ENCODE peak calls at places on chromosome 11, in seven cellular contexts. One of them, this sample, is unnamed.

GRCh38 chr11:17314232-17314547 is 37.4 kb upstream of the NCR3LG1 start:
- ATAC-seq in HepG2: no peak
- ATAC-seq in Panc1: no peak
- ATAC-seq in GM12878: no peak
- ATAC-seq in K562: no peak
- ATAC-seq in GM23338: no peak
- ATAC-seq in upper lobe of left lung: peak
- ATAC-seq in this sample: no peak

GRCh38 chr11:111329306-111330204 is 31.2 kb downstream of the POU2AF3 start:
- ATAC-seq in upper lobe of left lung: peak
- ATAC-seq in Panc1: no peak
- ATAC-seq in HepG2: no peak
- ATAC-seq in GM23338: no peak
- ATAC-seq in K562: no peak
- ATAC-seq in GM12878: peak
- ATAC-seq in this sample: peak

GRCh38 chr11:33533668-33534067 is 167.0 kb downstream of the C11orf91 start:
- ATAC-seq in K562: no peak
- ATAC-seq in GM23338: no peak
- ATAC-seq in upper lobe of left lung: no peak
- ATAC-seq in Panc1: no peak
- ATAC-seq in GM12878: no peak
- ATAC-seq in HepG2: peak
- ATAC-seq in this sample: no peak

GRCh38 chr11:10414659-10415058 is 40.4 kb upstream of the AMPD3 start:
- ATAC-seq in upper lobe of left lung: peak
- ATAC-seq in HepG2: no peak
- ATAC-seq in GM12878: peak
- ATAC-seq in K562: peak
- ATAC-seq in Panc1: no peak
- ATAC-seq in GM23338: peak
- ATAC-seq in this sample: peak

GRCh38 chr11:11992257-11992690 is 16.2 kb downstream of the DKK3 start:
- ATAC-seq in HepG2: peak
- ATAC-seq in Panc1: peak
- ATAC-seq in GM12878: no peak
- ATAC-seq in upper lobe of left lung: no peak
- ATAC-seq in K562: no peak
- ATAC-seq in GM23338: peak
- ATAC-seq in this sample: no peak

GRCh38 chr11:76512851-76513653 is 68.2 kb downstream of the EMSY start:
- ATAC-seq in GM12878: no peak
- ATAC-seq in K562: no peak
- ATAC-seq in HepG2: no peak
- ATAC-seq in GM23338: no peak
- ATAC-seq in upper lobe of left lung: no peak
- ATAC-seq in Panc1: no peak
- ATAC-seq in this sample: no peak

GRCh38 chr11:45741032-45741431 is 63.9 kb upstream of the SLC35C1 start:
- ATAC-seq in K562: no peak
- ATAC-seq in HepG2: no peak
- ATAC-seq in GM23338: no peak
- ATAC-seq in GM12878: no peak
- ATAC-seq in upper lobe of left lung: no peak
- ATAC-seq in Panc1: no peak
- ATAC-seq in this sample: no peak

GRCh38 chr11:9633674-9634073 is 30.2 kb upstream of the SWAP70 start:
- ATAC-seq in GM23338: no peak
- ATAC-seq in GM12878: no peak
- ATAC-seq in Panc1: no peak
- ATAC-seq in K562: no peak
- ATAC-seq in upper lobe of left lung: no peak
- ATAC-seq in HepG2: no peak
- ATAC-seq in this sample: no peak

GRCh38 chr11:36352919-36353318 is 56.8 kb downstream of the PRR5L start:
- ATAC-seq in HepG2: no peak
- ATAC-seq in K562: no peak
- ATAC-seq in Panc1: no peak
- ATAC-seq in upper lobe of left lung: no peak
- ATAC-seq in GM23338: no peak
- ATAC-seq in GM12878: no peak
- ATAC-seq in this sample: no peak

GRCh38 chr11:106480581-106481185 is 403.2 kb downstream of the AASDHPPT start:
- ATAC-seq in HepG2: no peak
- ATAC-seq in upper lobe of left lung: no peak
- ATAC-seq in K562: no peak
- ATAC-seq in Panc1: no peak
- ATAC-seq in GM23338: no peak
- ATAC-seq in GM12878: no peak
- ATAC-seq in this sample: no peak

GRCh38 chr11:15189189-15189588 is 74.5 kb downstream of the INSC start:
- ATAC-seq in GM23338: no peak
- ATAC-seq in HepG2: no peak
- ATAC-seq in GM12878: no peak
- ATAC-seq in Panc1: no peak
- ATAC-seq in K562: no peak
- ATAC-seq in upper lobe of left lung: no peak
- ATAC-seq in this sample: no peak
- TF ChIP-seq POLR2AphosphoS5 in GM23338: no peak
- TF ChIP-seq POLR2AphosphoS5 in HepG2: no peak
- TF ChIP-seq POLR2AphosphoS5 in GM12878: no peak
- TF ChIP-seq POLR2AphosphoS5 in Panc1: no peak
- TF ChIP-seq POLR2AphosphoS5 in K562: no peak
- TF ChIP-seq POLR2AphosphoS5 in upper lobe of left lung: no peak
- TF ChIP-seq POLR2AphosphoS5 in this sample: no peak

GRCh38 chr11:62399868-62400245 is 19.0 kb upstream of the SCGB1A1 start:
- ATAC-seq in HepG2: no peak
- ATAC-seq in GM23338: no peak
- ATAC-seq in K562: no peak
- ATAC-seq in Panc1: no peak
- ATAC-seq in upper lobe of left lung: peak
- ATAC-seq in GM12878: no peak
- ATAC-seq in this sample: no peak

GRCh38 chr11:62401356-62401755 is 17.5 kb upstream of the SCGB1A1 start:
- ATAC-seq in upper lobe of left lung: no peak
- ATAC-seq in GM23338: no peak
- ATAC-seq in HepG2: no peak
- ATAC-seq in K562: no peak
- ATAC-seq in Panc1: no peak
- ATAC-seq in GM12878: no peak
- ATAC-seq in this sample: no peak

GRCh38 chr11:62401781-62402180 is 17.1 kb upstream of the SCGB1A1 start:
- ATAC-seq in GM23338: peak
- ATAC-seq in GM12878: no peak
- ATAC-seq in Panc1: no peak
- ATAC-seq in upper lobe of left lung: no peak
- ATAC-seq in HepG2: no peak
- ATAC-seq in K562: no peak
- ATAC-seq in this sample: no peak

GRCh38 chr11:62400281-62400680 is 18.6 kb upstream of the SCGB1A1 start:
- ATAC-seq in GM12878: no peak
- ATAC-seq in K562: no peak
- ATAC-seq in upper lobe of left lung: no peak
- ATAC-seq in HepG2: no peak
- ATAC-seq in Panc1: no peak
- ATAC-seq in GM23338: no peak
- ATAC-seq in this sample: no peak

DNA sequence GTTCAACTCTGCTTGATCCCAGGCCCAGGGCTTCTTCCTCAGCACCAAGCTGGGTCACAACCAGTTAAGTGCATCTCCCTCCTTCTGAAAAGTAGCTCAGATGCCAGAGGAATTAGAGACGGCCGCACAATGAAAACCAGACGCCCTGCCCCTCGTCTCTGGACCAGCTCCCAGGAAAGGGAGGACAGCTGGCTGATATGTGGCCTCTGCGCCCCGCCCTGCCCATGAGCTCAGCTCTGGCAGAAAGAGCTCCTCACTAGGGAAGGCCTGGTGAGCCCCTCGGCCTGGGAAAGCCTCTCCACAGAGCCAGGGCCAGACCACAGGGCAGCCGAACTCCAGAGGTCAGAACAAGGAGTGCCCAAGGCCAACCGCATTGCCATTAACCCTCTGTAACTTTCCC is 18.1 kb upstream of the SCGB1A1 start:
- ATAC-seq in Panc1: no peak
- ATAC-seq in GM23338: no peak
- ATAC-seq in HepG2: peak
- ATAC-seq in upper lobe of left lung: peak
- ATAC-seq in GM12878: no peak
- ATAC-seq in K562: no peak
- ATAC-seq in this sample: peak
- H3K27ac ChIP-seq in Panc1: peak
- H3K27ac ChIP-seq in GM23338: no peak
- H3K27ac ChIP-seq in HepG2: no peak
- H3K27ac ChIP-seq in upper lobe of left lung: peak
- H3K27ac ChIP-seq in GM12878: no peak
- H3K27ac ChIP-seq in K562: no peak
- H3K27ac ChIP-seq in this sample: peak

GRCh38 chr11:62555464-62556092 is 9.0 kb upstream of the AHNAK start:
- ATAC-seq in upper lobe of left lung: peak
- ATAC-seq in K562: no peak
- ATAC-seq in GM12878: peak
- ATAC-seq in Panc1: no peak
- ATAC-seq in GM23338: no peak
- ATAC-seq in HepG2: no peak
- ATAC-seq in this sample: no peak
- TF ChIP-seq POLR2AphosphoS5 in upper lobe of left lung: no peak
- TF ChIP-seq POLR2AphosphoS5 in K562: no peak
- TF ChIP-seq POLR2AphosphoS5 in GM12878: no peak
- TF ChIP-seq POLR2AphosphoS5 in Panc1: no peak
- TF ChIP-seq POLR2AphosphoS5 in GM23338: no peak
- TF ChIP-seq POLR2AphosphoS5 in HepG2: no peak
- TF ChIP-seq POLR2AphosphoS5 in this sample: no peak

GRCh38 chr11:67376873-67377808 is 3.7 kb upstream of the CLCF1 start:
- ATAC-seq in GM12878: no peak
- ATAC-seq in GM23338: no peak
- ATAC-seq in HepG2: no peak
- ATAC-seq in Panc1: no peak
- ATAC-seq in upper lobe of left lung: no peak
- ATAC-seq in K562: no peak
- ATAC-seq in this sample: no peak

GRCh38 chr11:67374571-67375276 is 1.3 kb upstream of the CLCF1 start:
- ATAC-seq in upper lobe of left lung: no peak
- ATAC-seq in Panc1: peak
- ATAC-seq in GM12878: no peak
- ATAC-seq in GM23338: peak
- ATAC-seq in K562: no peak
- ATAC-seq in HepG2: no peak
- ATAC-seq in this sample: no peak

GRCh38 chr11:67376022-67376386 is 2.6 kb upstream of the CLCF1 start:
- ATAC-seq in GM12878: no peak
- ATAC-seq in GM23338: no peak
- ATAC-seq in Panc1: no peak
- ATAC-seq in HepG2: no peak
- ATAC-seq in K562: no peak
- ATAC-seq in upper lobe of left lung: no peak
- ATAC-seq in this sample: no peak

GRCh38 chr11:67375320-67376021 is 2.1 kb upstream of the CLCF1 start:
- ATAC-seq in Panc1: no peak
- ATAC-seq in GM23338: peak
- ATAC-seq in GM12878: no peak
- ATAC-seq in K562: no peak
- ATAC-seq in HepG2: no peak
- ATAC-seq in upper lobe of left lung: no peak
- ATAC-seq in this sample: no peak

DNA sequence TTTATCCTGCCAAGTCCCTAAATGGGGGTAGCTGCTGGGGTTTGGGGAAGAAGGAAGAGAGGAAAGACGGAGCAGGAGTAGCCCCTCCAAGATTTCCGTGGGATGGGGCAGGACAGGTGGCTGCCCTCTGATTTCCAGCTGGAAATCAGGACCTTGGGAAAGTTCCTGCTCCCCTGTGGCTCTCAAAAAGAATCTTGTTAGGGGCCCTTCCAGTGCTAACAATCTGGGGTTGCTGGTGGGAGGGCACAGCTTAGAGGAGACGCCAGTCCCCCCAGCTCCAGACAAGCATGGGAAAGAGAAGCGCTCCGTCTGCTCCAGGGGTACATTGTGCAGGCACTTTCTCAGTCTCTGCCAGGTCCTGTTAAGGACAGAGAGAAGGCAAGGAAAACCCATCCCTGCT is 3.0 kb upstream of the CLCF1 start:
- ATAC-seq in HepG2: no peak
- ATAC-seq in Panc1: no peak
- ATAC-seq in upper lobe of left lung: no peak
- ATAC-seq in GM12878: no peak
- ATAC-seq in GM23338: no peak
- ATAC-seq in K562: no peak
- ATAC-seq in this sample: no peak
- H3K27ac ChIP-seq in HepG2: no peak
- H3K27ac ChIP-seq in Panc1: peak
- H3K27ac ChIP-seq in upper lobe of left lung: no peak
- H3K27ac ChIP-seq in GM12878: no peak
- H3K27ac ChIP-seq in GM23338: no peak
- H3K27ac ChIP-seq in K562: no peak
- H3K27ac ChIP-seq in this sample: no peak

DNA sequence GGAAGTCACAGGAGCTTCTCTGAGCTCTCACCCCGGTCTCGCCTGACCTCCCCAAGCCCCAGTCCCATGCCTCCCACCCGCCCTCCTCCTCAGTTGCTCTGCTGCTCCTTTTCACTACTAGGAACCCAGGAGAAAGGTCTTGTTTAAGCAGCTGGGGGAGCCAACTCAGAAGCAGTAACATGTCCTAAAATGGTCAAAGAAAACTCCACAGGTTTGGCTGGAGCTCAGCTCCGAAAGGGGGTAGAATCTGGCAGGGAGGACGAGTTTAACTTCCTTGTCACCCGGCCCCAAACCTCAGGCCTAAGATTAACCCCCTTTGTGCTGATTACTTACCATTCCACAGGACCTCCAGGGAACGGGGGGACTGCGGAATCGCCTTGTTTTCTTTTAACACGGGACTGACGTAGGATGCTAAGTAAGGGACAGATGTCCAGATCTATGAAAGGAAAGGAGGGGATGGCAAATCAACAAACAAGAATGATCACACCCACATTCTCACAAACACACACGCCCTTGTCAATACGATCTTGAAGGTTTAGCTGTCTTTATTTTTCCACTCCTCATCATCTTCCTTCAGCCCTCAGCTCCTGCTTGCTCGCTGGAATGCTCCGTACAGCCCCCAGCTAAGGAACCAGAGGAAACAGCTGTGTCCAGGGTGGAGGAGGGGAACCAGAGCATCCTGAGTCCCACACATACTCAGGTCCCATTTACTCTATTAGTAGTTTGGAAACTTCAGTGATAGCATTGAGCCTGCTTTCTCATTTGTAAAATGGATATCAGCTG is 13.5 kb downstream of the PCSK7 start:
- ATAC-seq in K562: no peak
- ATAC-seq in Panc1: no peak
- ATAC-seq in GM12878: no peak
- ATAC-seq in GM23338: no peak
- ATAC-seq in upper lobe of left lung: no peak
- ATAC-seq in HepG2: no peak
- ATAC-seq in this sample: peak
- TF ChIP-seq POLR2AphosphoS5 in K562: no peak
- TF ChIP-seq POLR2AphosphoS5 in Panc1: no peak
- TF ChIP-seq POLR2AphosphoS5 in GM12878: no peak
- TF ChIP-seq POLR2AphosphoS5 in GM23338: no peak
- TF ChIP-seq POLR2AphosphoS5 in upper lobe of left lung: no peak
- TF ChIP-seq POLR2AphosphoS5 in HepG2: no peak
- TF ChIP-seq POLR2AphosphoS5 in this sample: peak

GRCh38 chr11:65428578-65429068 is 6.0 kb downstream of the NEAT1 start:
- ATAC-seq in Panc1: no peak
- ATAC-seq in HepG2: peak
- ATAC-seq in GM23338: no peak
- ATAC-seq in GM12878: peak
- ATAC-seq in upper lobe of left lung: no peak
- ATAC-seq in K562: peak
- ATAC-seq in this sample: no peak
- H3K27ac ChIP-seq in Panc1: peak
- H3K27ac ChIP-seq in HepG2: peak
- H3K27ac ChIP-seq in GM23338: no peak
- H3K27ac ChIP-seq in GM12878: peak
- H3K27ac ChIP-seq in upper lobe of left lung: peak
- H3K27ac ChIP-seq in K562: peak
- H3K27ac ChIP-seq in this sample: peak